ENCODE peak calls at places on chromosomes 5 and 9, in six cellular contexts. M is effector CD4-positive, alpha-beta T cell; Q is NT2/D1; X is coronary artery; H is foreskin fibroblast; T is GM10248. O is an unnamed sample.

GRCh38 chr9:69385474-69386091 is 60.6 kb downstream of the ENTREP1 start:
- DNase-seq in M (no peak), T (no peak), Q (no peak), H (no peak), X (no peak), O (no peak)

GRCh38 chr9:36164989-36165388 is 4.2 kb upstream of the CCIN start:
- DNase-seq in X (no peak), T (no peak), H (no peak), Q (no peak), M (no peak), O (no peak)

GRCh38 chr5:71011194-71011792 is 13.8 kb downstream of the NAIP start:
- DNase-seq in X (no peak), T (no peak), Q (no peak), M (no peak), H (no peak), O (no peak)

GRCh38 chr9:76027426-76027825 is 137.0 kb downstream of the PCSK5 start:
- DNase-seq in T (no peak), X (no peak), Q (no peak), M (no peak), H (no peak), O (no peak)

GRCh38 chr5:42309865-42310264 is 113.4 kb upstream of the GHR start:
- DNase-seq in X (no peak), M (no peak), T (no peak), H (no peak), Q (no peak), O (no peak)

GRCh38 chr9:93865716-93866115 is 89.4 kb downstream of the BARX1 start:
- DNase-seq in M (no peak), T (no peak), X (no peak), H (no peak), Q (no peak), O (no peak)

GRCh38 chr5:23884405-23884804 is 377.0 kb downstream of the PRDM9 start:
- DNase-seq in X (no peak), M (no peak), T (no peak), H (no peak), Q (no peak), O (no peak)

GRCh38 chr5:160628295-160629006 is 206.8 kb downstream of the PTTG1 start:
- DNase-seq in Q (no peak), M (no peak), T (no peak), X (no peak), H (no peak), O (no peak)

GRCh38 chr5:132417461-132417860 is 48.0 kb downstream of the SLC22A5 start:
- DNase-seq in X (no peak), T (no peak), M (no peak), H (no peak), Q (no peak), O (no peak)

GRCh38 chr9:15513335-15513734 is 2.6 kb upstream of the PSIP1 start:
- DNase-seq in Q (peak; percentile 35), X (no peak), T (no peak), H (no peak), M (no peak), O (no peak)

GRCh38 chr9:78239506-78239905 is 3.6 kb downstream of the CEP78 start:
- DNase-seq in X (no peak), M (no peak), T (no peak), H (no peak), Q (no peak), O (no peak)

GRCh38 chr9:137021979-137022619 is 5.9 kb downstream of the ABCA2 start:
- DNase-seq in T (peak; percentile 61), M (peak; percentile 55), H (peak; percentile 68), X (no peak), Q (peak; percentile 84), O (no peak)

GRCh38 chr9:27460225-27461023 is 63.7 kb upstream of the IFNK start:
- DNase-seq in T (peak; percentile 38), H (no peak), M (no peak), X (no peak), Q (no peak), O (no peak)

GRCh38 chr9:5493597-5494511 is 16.5 kb upstream of the PDCD1LG2 start:
- DNase-seq in T (peak; percentile 75), H (peak; percentile 87), Q (no peak), M (no peak), X (no peak), O (no peak)

GRCh38 chr9:137367506-137368430 is 55.2 kb downstream of the EXD3 start:
- DNase-seq in X (peak; percentile 66), T (no peak), M (no peak), Q (no peak), H (no peak), O (no peak)

GRCh38 chr9:33921967-33922895 is 105.3 kb downstream of the UBE2R2 start:
- DNase-seq in X (no peak), Q (peak; percentile 40), T (peak; percentile 46), M (no peak), H (peak; percentile 14), O (no peak)

O was measured in type B pancreatic cell.